ENCODE peak calls at places on chromosomes 6 and 20, in six cellular contexts. L is neuronal stem cell, H is HCT116, F is BJ, R is cardiac fibroblast, S is mesenchymal stem cell. X is an unnamed sample.

GRCh38 chr6:41562633-41562975 is 16.4 kb downstream of the FOXP4 start:
- DNase-seq in H (no peak), S (no peak), L (no peak), R (no peak), F (no peak), X (no peak)

GRCh38 chr6:38012573-38012972 is 193.0 kb downstream of the ZFAND3 start:
- DNase-seq in S (peak; percentile 65), R (peak; percentile 74), F (no peak), H (peak; percentile 44), L (no peak), X (peak; percentile 56)

GRCh38 chr20:60913298-60913697 is 338.8 kb upstream of the CDH4 start:
- DNase-seq in L (no peak), F (no peak), S (no peak), H (no peak), R (no peak), X (peak; percentile 65)

GRCh38 chr6:42104095-42104806 is 38.2 kb downstream of the C6orf132 start:
- DNase-seq in H (no peak), S (peak; percentile 72), L (peak; percentile 69), R (peak; percentile 82), F (no peak), X (peak; percentile 67)

GRCh38 chr6:139250296-139251274 is 41.2 kb downstream of the TXLNB start:
- DNase-seq in L (peak; percentile 29), R (peak; percentile 52), S (peak; percentile 69), H (peak; percentile 55), F (no peak), X (peak; percentile 64)

GRCh38 chr20:46036370-46036769 is 7.4 kb downstream of the SLC12A5 start:
- DNase-seq in S (no peak), F (no peak), H (no peak), L (no peak), R (no peak), X (no peak)

GRCh38 chr6:35016417-35017221 is 124.5 kb downstream of the TCP11 start:
- DNase-seq in F (peak; percentile 26), R (peak; percentile 65), S (peak; percentile 75), H (no peak), L (no peak), X (no peak)

GRCh38 chr20:56781108-56781739 is 152.1 kb downstream of the TFAP2C start:
- DNase-seq in S (peak; percentile 27), L (no peak), R (peak; percentile 95), H (no peak), F (no peak), X (no peak)

GRCh38 chr6:71279321-71279720 is 9.3 kb upstream of the OGFRL1 start:
- DNase-seq in F (no peak), S (no peak), H (no peak), R (no peak), L (no peak), X (no peak)

GRCh38 chr6:56475736-56476457 is 166.8 kb downstream of the DST start:
- DNase-seq in S (no peak), L (no peak), F (no peak), R (peak; percentile 60), H (no peak), X (no peak)

GRCh38 chr6:143098054-143098673 is 37.5 kb downstream of the AIG1 start:
- DNase-seq in R (no peak), L (no peak), F (no peak), H (no peak), S (no peak), X (no peak)

GRCh38 chr6:163670283-163670682 is 255.8 kb downstream of the QKI start:
- DNase-seq in S (no peak), F (no peak), R (no peak), L (no peak), H (no peak), X (no peak)

GRCh38 chr6:52551483-52552277 is 25.2 kb downstream of the TRAM2 start:
- DNase-seq in L (peak; percentile 56), H (no peak), S (peak; percentile 60), R (peak; percentile 86), F (no peak), X (no peak)
- H3K4me3 ChIP-seq in L (peak overlapping the region; percentile 59), H (no peak overlapping the region), S (peak overlapping the region; percentile 30), R (no peak overlapping the region), F (no peak overlapping the region), X (no peak overlapping the region)

GRCh38 chr6:124522335-124522734 is 439.9 kb upstream of the RNF217 start:
- DNase-seq in H (no peak), F (no peak), S (no peak), L (no peak), R (no peak), X (no peak)

GRCh38 chr6:124524821-124525220 is 437.4 kb upstream of the RNF217 start:
- DNase-seq in L (peak; percentile 36), R (no peak), F (no peak), S (no peak), H (no peak), X (no peak)
- H3K4me3 ChIP-seq in L (no peak overlapping the region), R (no peak overlapping the region), F (no peak overlapping the region), S (no peak overlapping the region), H (no peak overlapping the region), X (no peak overlapping the region)

GRCh38 chr6:127267742-127268588 is 1.3 kb downstream of the RNF146 start:
- DNase-seq in F (no peak), R (no peak), H (no peak), L (no peak), S (peak; percentile 35), X (no peak)

GRCh38 chr6:127266178-127266891 is at the start of gene RNF146:
- DNase-seq in H (peak; percentile 75), S (peak; percentile 89), F (peak; percentile 44), L (peak; percentile 85), R (peak; percentile 89), X (peak; percentile 79)

DNA sequence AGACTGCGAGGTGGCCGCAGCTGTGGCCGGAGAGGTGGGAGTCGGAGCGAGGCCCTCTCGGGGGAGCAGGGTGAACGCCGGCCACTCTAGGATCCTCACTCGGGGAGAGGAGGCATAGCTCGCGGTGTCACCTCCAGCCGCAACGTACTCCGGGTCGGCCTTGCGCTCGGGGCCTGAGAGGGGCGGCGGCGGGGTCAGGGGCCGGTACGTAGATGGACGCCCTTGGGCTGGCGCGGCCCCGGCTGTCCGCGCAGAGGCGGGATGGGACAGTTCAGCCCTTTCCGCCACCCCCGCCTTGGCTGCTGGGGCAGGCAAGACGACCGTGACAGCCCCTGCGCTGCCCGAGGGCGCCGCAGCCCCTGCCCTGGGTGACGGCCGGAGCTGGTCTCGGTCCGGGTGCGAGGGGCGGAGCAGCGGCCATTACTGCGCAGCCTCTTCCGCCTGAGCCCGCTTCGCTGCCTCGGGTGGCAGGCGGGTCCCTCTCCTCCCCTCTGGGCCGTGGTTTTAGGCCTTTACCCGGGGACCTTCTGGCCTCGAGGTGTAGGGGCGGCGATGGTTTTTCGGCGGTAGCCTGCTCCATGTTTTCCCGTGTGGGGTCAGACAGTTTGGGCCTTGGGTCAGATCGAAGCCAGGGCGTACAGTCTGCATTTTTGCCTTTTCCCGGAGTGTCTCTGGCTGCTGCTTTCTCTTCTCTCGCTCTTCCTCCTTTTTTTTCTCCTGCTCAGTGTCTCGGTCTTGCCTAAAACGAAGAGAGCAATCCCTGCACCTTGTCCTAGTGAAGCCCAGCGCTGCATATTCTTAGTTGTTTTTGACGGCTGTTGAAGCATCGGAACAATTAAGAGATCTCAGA is 453 bp downstream of the RNF146 start:
- DNase-seq in F (no peak), S (peak; percentile 65), H (peak; percentile 13), L (peak; percentile 4), R (peak; percentile 59), X (no peak)
- H3K4me3 ChIP-seq in F (peak overlapping the region; percentile 90), S (peak overlapping the region; percentile 98), H (peak overlapping the region; percentile 76), L (peak overlapping the region; percentile 97), R (peak overlapping the region; percentile 81), X (peak overlapping the region; percentile 79)

DNA sequence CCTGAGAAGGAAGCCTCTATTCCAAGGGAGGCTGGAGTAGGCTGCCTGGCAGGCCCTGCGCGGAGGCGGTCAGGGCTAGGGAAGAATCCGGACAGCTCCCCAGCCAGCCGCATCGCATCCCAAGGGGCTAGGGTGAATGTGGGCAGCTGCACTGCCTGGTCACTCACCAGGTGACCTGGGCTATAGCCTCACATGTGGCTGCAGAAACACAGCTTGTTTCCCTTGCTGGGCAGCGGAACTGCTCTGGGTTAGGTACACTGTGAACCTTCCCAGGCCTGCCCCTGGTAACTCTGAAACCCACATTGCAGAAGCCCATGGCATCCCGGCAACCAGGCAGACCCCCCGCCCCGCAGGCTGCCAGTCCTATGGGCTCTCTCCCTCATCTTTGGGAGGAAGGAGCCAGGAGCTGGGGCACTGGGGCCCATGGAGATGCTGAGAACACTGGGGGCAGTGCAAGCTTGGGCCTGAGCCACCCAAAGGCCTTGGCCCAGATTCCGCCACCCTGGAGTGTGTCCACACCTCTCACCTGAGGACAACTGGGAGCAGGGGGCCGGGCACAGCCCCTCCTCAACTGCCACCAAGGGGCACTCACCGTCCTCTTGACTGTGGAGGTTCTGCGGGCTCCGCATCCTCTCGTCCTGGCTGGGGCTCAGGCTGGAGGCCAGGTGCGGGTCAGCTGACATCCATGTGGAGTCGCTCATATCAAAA is 111.0 kb downstream of the NOL4L start:
- DNase-seq in F (no peak), R (peak; percentile 15), H (no peak), L (no peak), S (no peak), X (no peak)
- H3K4me3 ChIP-seq in F (peak overlapping the region; percentile 33), R (peak overlapping the region; percentile 25), H (no peak overlapping the region), L (no peak overlapping the region), S (peak overlapping the region; percentile 80), X (no peak overlapping the region)

DNA sequence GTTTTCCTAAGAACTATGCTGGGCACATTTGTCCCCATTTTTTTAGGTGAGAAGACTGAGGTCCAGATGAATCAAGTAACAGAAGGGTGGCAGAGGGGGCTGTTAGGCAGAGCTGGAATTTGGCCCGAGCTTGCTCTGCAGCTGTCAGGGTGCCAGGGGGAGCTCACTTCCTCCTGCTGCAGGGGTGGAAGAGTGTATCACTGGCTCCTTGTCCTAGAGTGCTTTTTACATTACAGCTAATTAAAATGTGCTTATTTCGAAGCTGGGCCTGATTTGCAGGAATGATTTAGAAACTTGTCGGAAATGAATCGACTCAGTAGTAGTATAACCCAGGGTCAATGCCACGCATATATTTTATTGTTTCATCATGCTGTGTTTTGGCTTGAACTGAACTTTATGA is 11.1 kb downstream of the TOX2 start:
- DNase-seq in R (peak; percentile 62), F (no peak), S (no peak), L (no peak), H (no peak), X (no peak)
- H3K4me3 ChIP-seq in R (no peak overlapping the region), F (no peak overlapping the region), S (no peak overlapping the region), L (no peak overlapping the region), H (no peak overlapping the region), X (no peak overlapping the region)

GRCh38 chr6:17007749-17008148 is 94.1 kb upstream of the STMND1 start:
- DNase-seq in R (no peak), F (no peak), H (no peak), S (no peak), L (no peak), X (no peak)

GRCh38 chr6:16999486-17000436 is 102.1 kb upstream of the STMND1 start:
- DNase-seq in S (no peak), R (peak; percentile 74), H (no peak), L (no peak), F (peak; percentile 86), X (no peak)

GRCh38 chr6:17004269-17004668 is 97.6 kb upstream of the STMND1 start:
- DNase-seq in R (no peak), L (no peak), S (no peak), H (no peak), F (no peak), X (no peak)

GRCh38 chr6:17001188-17001587 is 100.7 kb upstream of the STMND1 start:
- DNase-seq in F (no peak), H (no peak), L (no peak), R (no peak), S (peak; percentile 6), X (peak; percentile 4)

DNA sequence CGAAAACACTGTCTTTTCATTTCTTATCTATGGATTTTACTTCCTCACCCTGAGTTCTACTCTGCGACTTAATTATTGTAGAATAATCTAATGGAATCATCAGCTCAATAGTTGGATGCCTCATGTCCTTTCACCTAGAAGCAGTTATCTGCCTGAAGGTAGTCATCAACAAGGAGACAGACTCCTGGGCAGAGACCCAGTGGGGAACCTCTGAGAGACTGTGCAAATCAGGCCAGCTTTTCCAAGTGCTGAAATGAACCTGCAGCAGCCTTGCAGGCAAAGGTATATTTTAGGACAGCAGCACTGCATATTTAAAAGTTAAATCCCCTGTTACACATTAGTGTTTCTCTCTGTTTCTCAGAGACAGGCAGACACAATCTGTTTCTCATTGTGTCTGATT is 99.7 kb upstream of the STMND1 start:
- DNase-seq in L (no peak), H (no peak), R (no peak), S (no peak), F (no peak), X (no peak)
- H3K4me3 ChIP-seq in L (no peak overlapping the region), H (no peak overlapping the region), R (no peak overlapping the region), S (no peak overlapping the region), F (no peak overlapping the region), X (no peak overlapping the region)